ENCODE peak calls at places on chromosomes 4 and X, in six cellular contexts. One of them, this sample, is unnamed.

GRCh38 chr4:52651993-52652672 is 7.0 kb downstream of the USP46 start:
- DNase-seq in ovary: no peak
- DNase-seq in HCT116: no peak
- DNase-seq in A549: no peak
- DNase-seq in tibial nerve: no peak
- DNase-seq in GM12878: no peak
- DNase-seq in this sample: no peak

GRCh38 chr4:56475917-56476316 is 8.5 kb downstream of the SRP72 start:
- DNase-seq in tibial nerve: no peak
- DNase-seq in A549: no peak
- DNase-seq in GM12878: no peak
- DNase-seq in ovary: no peak
- DNase-seq in HCT116: no peak
- DNase-seq in this sample: no peak

GRCh38 chr4:164888096-164888495 is 11.1 kb downstream of the APELA start:
- DNase-seq in tibial nerve: no peak
- DNase-seq in GM12878: no peak
- DNase-seq in A549: no peak
- DNase-seq in HCT116: no peak
- DNase-seq in ovary: no peak
- DNase-seq in this sample: no peak

GRCh38 chr4:147286846-147287587 is 193.9 kb upstream of the EDNRA start:
- DNase-seq in HCT116: no peak
- DNase-seq in tibial nerve: no peak
- DNase-seq in A549: no peak
- DNase-seq in ovary: no peak
- DNase-seq in GM12878: no peak
- DNase-seq in this sample: no peak

GRCh38 chr4:42280327-42281095 is 116.8 kb upstream of the SHISA3 start:
- DNase-seq in ovary: no peak
- DNase-seq in HCT116: peak; percentile 35
- DNase-seq in GM12878: no peak
- DNase-seq in tibial nerve: no peak
- DNase-seq in A549: no peak
- DNase-seq in this sample: no peak

GRCh38 chr4:67291639-67292038 is 253.7 kb downstream of the CENPC start:
- DNase-seq in A549: no peak
- DNase-seq in GM12878: no peak
- DNase-seq in ovary: no peak
- DNase-seq in tibial nerve: no peak
- DNase-seq in HCT116: no peak
- DNase-seq in this sample: no peak

GRCh38 chr4:148026022-148026421 is 294.1 kb downstream of the ARHGAP10 start:
- DNase-seq in ovary: no peak
- DNase-seq in HCT116: no peak
- DNase-seq in tibial nerve: no peak
- DNase-seq in GM12878: no peak
- DNase-seq in A549: no peak
- DNase-seq in this sample: no peak

GRCh38 chrX:66654411-66654810 is 15.5 kb upstream of the EDA2R start:
- DNase-seq in tibial nerve: no peak
- DNase-seq in GM12878: no peak
- DNase-seq in A549: no peak
- DNase-seq in HCT116: no peak
- DNase-seq in ovary: no peak
- DNase-seq in this sample: no peak

GRCh38 chr4:26503844-26504243 is 13.6 kb upstream of the CCKAR start:
- DNase-seq in HCT116: no peak
- DNase-seq in tibial nerve: no peak
- DNase-seq in ovary: no peak
- DNase-seq in GM12878: no peak
- DNase-seq in A549: no peak
- DNase-seq in this sample: no peak

GRCh38 chrX:45557390-45557789 is 356.7 kb upstream of the DIPK2B start:
- DNase-seq in tibial nerve: no peak
- DNase-seq in A549: no peak
- DNase-seq in GM12878: no peak
- DNase-seq in HCT116: no peak
- DNase-seq in ovary: no peak
- DNase-seq in this sample: no peak

GRCh38 chr4:69104719-69105275 is 8.5 kb downstream of the UGT2B7 start:
- DNase-seq in GM12878: no peak
- DNase-seq in HCT116: no peak
- DNase-seq in A549: no peak
- DNase-seq in ovary: no peak
- DNase-seq in tibial nerve: no peak
- DNase-seq in this sample: no peak

GRCh38 chrX:46750829-46751228 is 8.1 kb downstream of the SLC9A7 start:
- DNase-seq in HCT116: no peak
- DNase-seq in GM12878: no peak
- DNase-seq in ovary: no peak
- DNase-seq in A549: no peak
- DNase-seq in tibial nerve: no peak
- DNase-seq in this sample: no peak

GRCh38 chr4:138925495-138925894 is 90.1 kb upstream of the NOCT start:
- DNase-seq in HCT116: no peak
- DNase-seq in GM12878: no peak
- DNase-seq in ovary: no peak
- DNase-seq in A549: no peak
- DNase-seq in tibial nerve: no peak
- DNase-seq in this sample: no peak

GRCh38 chr4:69032847-69033638 is 63.2 kb upstream of the UGT2B7 start:
- DNase-seq in ovary: no peak
- DNase-seq in A549: no peak
- DNase-seq in HCT116: no peak
- DNase-seq in GM12878: no peak
- DNase-seq in tibial nerve: no peak
- DNase-seq in this sample: no peak

GRCh38 chr4:5500165-5500564 is 208.2 kb downstream of the EVC2 start:
- DNase-seq in ovary: no peak
- DNase-seq in tibial nerve: no peak
- DNase-seq in HCT116: no peak
- DNase-seq in A549: peak; percentile 10
- DNase-seq in GM12878: no peak
- DNase-seq in this sample: no peak

GRCh38 chrX:153857348-153857903 is 27.1 kb upstream of the PDZD4 start:
- DNase-seq in A549: no peak
- DNase-seq in GM12878: no peak
- DNase-seq in HCT116: no peak
- DNase-seq in tibial nerve: no peak
- DNase-seq in ovary: no peak
- DNase-seq in this sample: no peak

GRCh38 chrX:97622111-97622510 is 738.4 kb downstream of the RPA4 start:
- DNase-seq in A549: no peak
- DNase-seq in HCT116: no peak
- DNase-seq in ovary: no peak
- DNase-seq in GM12878: no peak
- DNase-seq in tibial nerve: no peak
- DNase-seq in this sample: no peak

GRCh38 chrX:20026278-20026677 is 35.4 kb upstream of the BCLAF3 start:
- DNase-seq in HCT116: no peak
- DNase-seq in tibial nerve: no peak
- DNase-seq in GM12878: no peak
- DNase-seq in ovary: no peak
- DNase-seq in A549: no peak
- DNase-seq in this sample: no peak

GRCh38 chr4:106421441-106422296 is 53.1 kb upstream of the GIMD1 start:
- DNase-seq in HCT116: no peak
- DNase-seq in tibial nerve: no peak
- DNase-seq in ovary: no peak
- DNase-seq in GM12878: no peak
- DNase-seq in A549: no peak
- DNase-seq in this sample: no peak

GRCh38 chrX:21934414-21934813 is 6.1 kb upstream of the SMS start:
- DNase-seq in A549: no peak
- DNase-seq in HCT116: no peak
- DNase-seq in GM12878: no peak
- DNase-seq in tibial nerve: no peak
- DNase-seq in ovary: no peak
- DNase-seq in this sample: no peak

GRCh38 chrX:15849555-15849954 is 5.1 kb downstream of the AP1S2 start:
- DNase-seq in HCT116: no peak
- DNase-seq in tibial nerve: no peak
- DNase-seq in GM12878: no peak
- DNase-seq in ovary: no peak
- DNase-seq in A549: peak; percentile 11
- DNase-seq in this sample: no peak

GRCh38 chr4:8217246-8217511 is 18.1 kb downstream of the SH3TC1 start:
- DNase-seq in ovary: no peak
- DNase-seq in HCT116: no peak
- DNase-seq in GM12878: no peak
- DNase-seq in tibial nerve: no peak
- DNase-seq in A549: no peak
- DNase-seq in this sample: no peak

DNA sequence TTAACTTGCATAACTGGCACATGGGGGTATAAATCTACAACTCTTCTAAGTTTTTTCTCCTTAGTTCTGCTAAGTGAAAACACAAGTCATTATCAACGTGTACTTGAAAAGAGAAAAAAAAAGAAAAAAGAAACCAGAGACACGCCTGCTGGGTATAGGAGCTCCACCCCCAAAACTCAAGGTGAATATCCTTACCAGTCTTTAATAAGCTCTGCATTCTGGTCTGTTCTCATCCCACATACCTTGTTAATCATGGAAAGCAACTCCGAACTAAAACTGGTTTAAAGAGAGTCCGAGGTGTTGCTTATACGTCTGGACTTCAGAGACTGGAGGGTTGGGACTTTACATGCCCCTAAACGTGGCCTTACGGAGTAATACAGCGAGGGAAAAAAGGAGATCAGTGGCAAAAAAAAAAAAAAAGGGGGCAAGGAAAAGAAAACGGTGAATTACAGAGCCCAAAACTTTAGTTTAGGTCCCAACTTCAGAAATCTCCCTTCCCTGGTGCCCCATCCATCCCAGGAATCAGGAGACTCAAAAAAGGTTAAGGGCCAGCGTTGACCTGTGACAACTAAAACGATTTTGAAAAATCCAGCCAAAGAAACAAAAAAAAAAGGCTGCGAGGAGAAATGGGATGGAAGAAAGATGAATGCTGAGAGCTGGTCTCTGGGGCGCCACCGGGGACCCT is 997 bp downstream of the PGRMC2 start:
- DNase-seq in A549: peak; percentile 49
- DNase-seq in HCT116: peak; percentile 22
- DNase-seq in tibial nerve: no peak
- DNase-seq in GM12878: no peak
- DNase-seq in ovary: no peak
- DNase-seq in this sample: no peak
- TF ChIP-seq POLR2A in A549: no peak
- TF ChIP-seq POLR2A in HCT116: no peak
- TF ChIP-seq POLR2A in tibial nerve: no peak
- TF ChIP-seq POLR2A in GM12878: no peak
- TF ChIP-seq POLR2A in ovary: no peak
- TF ChIP-seq POLR2A in this sample: no peak

DNA sequence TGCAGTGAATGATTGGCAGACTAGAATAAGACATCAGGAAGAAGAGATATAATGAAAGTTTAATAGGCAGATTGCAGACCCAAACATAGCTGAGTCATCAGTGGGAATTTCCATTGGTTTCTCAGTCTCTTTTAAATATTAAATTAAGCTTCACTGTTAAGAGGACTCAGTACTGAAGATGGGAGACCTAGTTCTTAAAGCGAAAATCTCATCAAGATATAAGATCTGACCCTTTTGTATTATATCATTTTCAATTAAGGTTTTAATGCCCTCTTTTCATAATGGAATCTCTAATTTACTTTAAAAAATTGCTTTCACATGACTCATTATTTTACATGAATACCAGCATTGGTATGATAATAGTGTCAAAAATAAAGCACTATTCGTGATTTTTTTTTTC is 168.9 kb upstream of the ATOH1 start:
- DNase-seq in tibial nerve: no peak
- DNase-seq in GM12878: no peak
- DNase-seq in A549: no peak
- DNase-seq in HCT116: no peak
- DNase-seq in ovary: no peak
- DNase-seq in this sample: no peak
- H3K27ac ChIP-seq in tibial nerve: no peak overlapping the region
- H3K27ac ChIP-seq in GM12878: no peak overlapping the region
- H3K27ac ChIP-seq in A549: no peak overlapping the region
- H3K27ac ChIP-seq in HCT116: no peak overlapping the region
- H3K27ac ChIP-seq in ovary: no peak overlapping the region
- H3K27ac ChIP-seq in this sample: no peak overlapping the region

DNA sequence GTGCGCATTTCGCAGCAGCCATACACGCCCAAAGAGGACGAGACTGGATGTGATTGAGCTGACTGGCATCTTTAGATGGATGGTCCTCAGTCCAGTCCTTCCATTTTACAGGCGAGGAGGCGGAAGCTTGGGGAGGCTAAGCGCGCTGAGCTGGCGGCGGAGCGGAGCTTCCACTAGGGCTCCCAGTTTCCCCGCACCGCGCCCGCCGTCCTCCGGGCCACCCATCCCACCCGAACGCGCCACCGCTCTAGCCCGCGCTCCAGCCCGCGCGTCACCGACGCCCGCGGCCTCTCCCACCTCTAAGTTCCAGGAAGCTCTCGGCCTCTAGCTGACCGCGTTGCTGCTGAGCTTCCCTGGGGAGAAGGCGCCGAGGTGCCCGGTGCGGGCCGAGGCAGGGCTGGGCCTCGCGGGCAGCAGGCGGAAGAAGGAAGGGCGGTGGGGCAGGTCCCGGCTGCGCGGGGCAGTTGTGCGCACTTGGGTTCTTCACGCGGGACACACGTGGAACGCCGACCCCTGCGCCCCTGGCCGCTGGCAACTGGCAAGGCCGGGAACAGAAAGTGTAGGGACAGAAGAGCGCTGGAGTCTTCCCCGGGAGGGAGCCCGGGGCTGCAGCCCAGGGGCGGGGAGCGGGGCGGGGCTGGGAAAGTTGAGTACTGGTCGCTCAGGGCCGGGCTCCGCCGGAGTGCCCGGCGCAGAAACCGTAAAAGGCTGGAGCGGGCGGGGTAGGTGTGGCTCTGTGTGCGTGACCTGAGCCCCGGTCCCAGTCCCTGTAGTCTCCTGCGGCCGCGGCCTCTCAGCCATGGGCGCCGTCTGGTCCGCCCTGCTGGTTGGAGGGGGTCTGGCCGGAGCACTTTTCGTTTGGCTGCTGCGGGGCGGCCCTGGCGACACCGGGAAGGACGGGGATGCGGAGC is at the start of gene STBD1:
- DNase-seq in GM12878: no peak
- DNase-seq in HCT116: peak; percentile 53
- DNase-seq in A549: peak; percentile 44
- DNase-seq in ovary: peak; percentile 60
- DNase-seq in tibial nerve: peak; percentile 47
- DNase-seq in this sample: no peak
- TF ChIP-seq POLR2A in GM12878: no peak
- TF ChIP-seq POLR2A in HCT116: peak; percentile 39
- TF ChIP-seq POLR2A in A549: peak; percentile 41
- TF ChIP-seq POLR2A in ovary: no peak
- TF ChIP-seq POLR2A in tibial nerve: no peak
- TF ChIP-seq POLR2A in this sample: peak; percentile 33

GRCh38 chr4:7049295-7049694 is 6.1 kb downstream of the TADA2B start:
- DNase-seq in HCT116: no peak
- DNase-seq in A549: no peak
- DNase-seq in tibial nerve: no peak
- DNase-seq in GM12878: no peak
- DNase-seq in ovary: no peak
- DNase-seq in this sample: no peak
- H3K27ac ChIP-seq in HCT116: no peak overlapping the region
- H3K27ac ChIP-seq in A549: no peak overlapping the region
- H3K27ac ChIP-seq in tibial nerve: no peak overlapping the region
- H3K27ac ChIP-seq in GM12878: no peak overlapping the region
- H3K27ac ChIP-seq in ovary: no peak overlapping the region
- H3K27ac ChIP-seq in this sample: no peak overlapping the region

This sample was measured in esophagus squamous epithelium.